ENCODE peak calls at places on chromosomes 16 and 17, in seven cellular contexts. V is AG10803, F is left lung, L is ovary, M is uterus, R is lower leg skin, X is HL-60. E is an unnamed sample.

GRCh38 chr16:74309789-74310781 is 13.5 kb downstream of the PSMD7 start:
- DNase-seq in F (no peak), V (peak), X (peak), M (no peak), R (no peak), L (no peak), E (no peak)

GRCh38 chr16:22623351-22623781 is 112.7 kb downstream of the NPIPB5 start:
- DNase-seq in V (peak), L (no peak), R (no peak), M (no peak), F (no peak), X (no peak), E (no peak)

GRCh38 chr16:76035689-76036088 is 241.5 kb upstream of the CNTNAP4 start:
- DNase-seq in R (no peak), M (no peak), F (no peak), L (no peak), V (no peak), X (no peak), E (no peak)

GRCh38 chr17:78951967-78952551 is 26.9 kb upstream of the TIMP2 start:
- DNase-seq in M (no peak), L (peak), X (no peak), V (peak), F (no peak), R (no peak), E (no peak)

GRCh38 chr16:79339863-79340262 is 260.7 kb downstream of the MAF start:
- DNase-seq in M (no peak), X (no peak), R (no peak), V (no peak), F (no peak), L (no peak), E (no peak)

GRCh38 chr17:5695480-5695879 is 111.2 kb upstream of the NLRP1 start:
- DNase-seq in M (no peak), X (no peak), F (no peak), V (no peak), L (no peak), R (no peak), E (no peak)

GRCh38 chr16:77897038-77897437 is 108.7 kb downstream of the VAT1L start:
- DNase-seq in L (no peak), R (no peak), F (no peak), M (no peak), V (peak), X (no peak), E (no peak)

GRCh38 chr16:13558752-13559151 is 361.2 kb upstream of the ERCC4 start:
- DNase-seq in X (no peak), R (no peak), M (no peak), L (no peak), V (no peak), F (no peak), E (no peak)

GRCh38 chr17:49843774-49844350 is 4.0 kb downstream of the TAC4 start:
- DNase-seq in R (no peak), V (no peak), L (no peak), X (no peak), M (no peak), F (no peak), E (no peak)

GRCh38 chr17:78839173-78839761 is 1.3 kb downstream of the USP36 start:
- DNase-seq in M (no peak), R (no peak), X (no peak), L (no peak), V (peak), F (no peak), E (no peak)

GRCh38 chr17:74532115-74532514 is 840 bp upstream of the CD300LB start:
- DNase-seq in L (no peak), R (peak), M (peak), V (no peak), X (peak), F (no peak), E (peak)

GRCh38 chr17:62967111-62967449 is 1.0 kb downstream of the TANC2 start:
- DNase-seq in X (no peak), M (no peak), V (no peak), R (no peak), F (no peak), L (no peak), E (no peak)

GRCh38 chr17:62966426-62967110 is 533 bp downstream of the TANC2 start:
- DNase-seq in L (no peak), V (no peak), X (peak), R (peak), M (peak), F (peak), E (no peak)

GRCh38 chr17:62970617-62971016 is 4.6 kb downstream of the TANC2 start:
- DNase-seq in F (no peak), R (no peak), L (no peak), M (no peak), V (no peak), X (no peak), E (no peak)

GRCh38 chr17:62965649-62966425 is at the start of gene TANC2:
- DNase-seq in R (peak), V (peak), L (peak), F (peak), M (peak), X (peak), E (no peak)

DNA sequence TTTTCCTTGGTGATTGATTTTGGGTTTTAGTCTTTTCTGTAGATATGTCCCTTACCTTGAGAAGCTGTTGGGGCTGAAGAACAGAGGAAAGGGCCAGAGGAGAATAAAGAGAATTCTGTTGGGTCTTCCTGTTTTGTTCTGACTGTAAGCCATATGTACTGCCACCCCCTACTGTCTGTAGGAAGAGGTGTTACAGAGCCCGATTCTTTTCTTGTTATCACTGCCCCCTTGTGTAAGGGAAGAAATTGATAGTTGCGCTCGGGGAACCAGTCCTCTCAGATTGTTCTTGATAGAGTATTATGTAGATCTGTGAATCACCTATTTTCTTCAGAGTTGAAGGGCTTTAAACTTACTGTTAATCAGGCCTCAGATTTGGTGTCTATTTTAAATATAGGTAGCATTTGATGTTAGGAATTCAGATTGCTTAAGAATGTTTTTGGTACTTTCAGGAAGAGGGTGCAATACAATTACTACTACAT is 2.4 kb downstream of the TANC2 start:
- DNase-seq in M (peak), X (peak), V (peak), L (no peak), F (no peak), R (no peak), E (no peak)
- TF ChIP-seq CTCF in M (peak), X (peak), V (peak), L (peak), F (peak), R (no peak), E (peak)

GRCh38 chr16:4936181-4936990 is 562 bp downstream of the PPL start:
- DNase-seq in V (no peak), L (peak), M (no peak), R (no peak), F (peak), X (no peak), E (no peak)
- TF ChIP-seq CTCF in V (peak), L (peak), M (no peak), R (no peak), F (no peak), X (no peak), E (no peak)

GRCh38 chr17:17748179-17748578 is 66.9 kb downstream of the RAI1 start:
- DNase-seq in R (no peak), M (no peak), L (no peak), F (no peak), V (no peak), X (no peak), E (no peak)
- TF ChIP-seq CTCF in R (no peak), M (no peak), L (no peak), F (no peak), V (peak), X (no peak), E (no peak)

DNA sequence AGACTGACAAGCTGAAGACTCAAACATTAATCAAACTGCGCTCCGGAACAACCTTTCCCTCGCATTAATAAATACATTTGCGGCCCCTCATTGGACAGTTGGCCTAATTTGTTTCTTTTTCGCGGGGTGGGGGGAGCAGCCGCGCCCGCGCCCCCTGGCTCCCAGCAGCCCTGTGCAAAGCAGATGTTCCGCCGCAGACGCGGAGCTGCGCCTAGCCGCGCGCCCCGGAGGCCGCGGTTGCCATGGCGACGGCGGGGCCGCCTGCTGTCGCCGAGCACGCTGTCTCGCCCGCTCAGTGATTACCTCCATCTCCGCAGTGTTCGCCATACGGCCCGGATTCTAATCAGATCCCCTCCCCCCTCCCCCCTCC is 25.5 kb downstream of the COPZ2 start:
- DNase-seq in M (no peak), L (no peak), V (peak), X (peak), R (no peak), F (peak), E (no peak)
- TF ChIP-seq CTCF in M (no peak), L (no peak), V (no peak), X (no peak), R (no peak), F (no peak), E (no peak)

DNA sequence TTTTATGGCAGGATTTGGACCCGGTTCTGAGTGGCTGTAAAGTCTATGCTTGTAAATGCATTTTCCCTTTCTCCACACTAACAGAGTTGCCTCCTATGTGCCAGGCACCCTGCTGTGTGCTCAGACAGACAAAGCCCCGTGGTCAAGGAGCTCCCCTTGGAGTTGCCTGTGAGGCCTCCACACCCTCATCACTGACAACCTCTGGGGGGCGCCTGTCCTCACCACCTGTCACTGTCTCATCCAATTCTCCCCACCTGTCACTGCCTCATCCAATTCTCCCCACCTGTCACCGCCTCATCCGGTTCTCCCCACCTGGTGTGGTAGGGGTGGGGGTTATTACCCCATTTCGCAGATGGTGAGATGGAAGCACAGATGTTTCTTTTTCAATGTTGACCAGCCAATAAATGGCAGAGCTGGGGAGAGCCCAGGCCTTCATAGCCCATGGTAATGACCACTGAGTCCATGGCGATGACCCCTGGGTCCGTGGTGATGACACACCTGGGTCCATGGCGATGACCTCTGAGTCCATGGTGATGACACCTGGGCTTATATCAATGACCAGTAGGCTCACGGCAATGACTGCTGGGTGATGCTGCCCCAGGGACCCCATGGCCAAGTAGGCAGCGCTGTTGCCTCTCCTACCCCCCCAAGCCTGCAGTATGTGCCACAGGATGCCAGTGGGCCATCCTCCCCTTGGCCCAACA is 150.1 kb downstream of the IRF8 start:
- DNase-seq in L (no peak), V (no peak), F (no peak), M (no peak), X (no peak), R (no peak), E (no peak)
- TF ChIP-seq CTCF in L (no peak), V (no peak), F (no peak), M (no peak), X (no peak), R (no peak), E (no peak)

DNA sequence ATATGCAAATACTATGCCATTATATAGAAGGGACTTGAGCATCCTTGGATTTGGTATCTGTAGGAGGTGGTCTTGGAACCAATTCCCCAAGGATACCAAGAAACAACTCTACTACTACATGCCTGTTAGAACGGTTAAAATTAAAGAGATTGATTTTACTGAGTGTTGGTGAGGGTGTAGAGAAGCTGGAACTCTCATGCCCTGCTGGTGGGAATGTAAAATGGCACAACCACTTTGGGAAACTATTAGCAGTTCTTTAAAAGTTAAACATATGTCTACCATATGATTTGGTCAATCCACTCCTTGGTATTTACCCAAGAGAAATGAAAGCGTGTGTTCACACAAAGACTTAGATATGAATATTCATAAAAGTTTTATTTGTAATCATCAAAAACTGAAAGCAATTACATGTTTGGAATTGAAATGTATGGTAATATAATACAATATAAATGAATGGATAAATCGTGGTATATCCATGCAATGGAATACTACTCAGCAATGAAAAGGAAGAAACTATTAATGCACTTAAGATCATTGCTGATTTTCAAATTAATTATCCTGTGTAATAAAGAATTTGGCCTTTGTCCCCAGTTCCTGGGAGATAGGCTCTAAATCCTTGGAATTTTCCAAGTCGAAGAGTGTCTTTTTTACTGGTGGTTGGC is 7.8 kb downstream of the MFSD6L start:
- DNase-seq in V (no peak), R (no peak), M (no peak), L (no peak), X (no peak), F (no peak), E (no peak)
- TF ChIP-seq CTCF in V (peak), R (no peak), M (no peak), L (no peak), X (no peak), F (no peak), E (no peak)

DNA sequence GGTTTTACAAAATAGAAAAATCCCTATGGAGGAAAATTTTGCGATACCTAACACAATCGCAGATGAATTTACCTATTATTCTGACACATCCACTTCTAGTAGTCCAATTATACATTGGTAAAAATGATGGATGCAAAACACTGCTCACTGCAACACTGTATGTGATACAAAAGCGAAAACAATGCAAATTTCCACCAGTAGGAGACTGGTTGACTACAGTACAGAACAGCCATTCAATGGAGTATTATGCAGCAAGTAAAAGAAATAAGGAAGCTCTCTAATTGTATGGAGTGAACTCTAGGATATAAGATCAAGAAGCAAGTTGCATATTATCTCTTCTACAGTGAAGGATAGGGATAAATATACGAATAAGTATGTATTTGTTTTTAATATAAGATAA is 48.5 kb downstream of the SETD6 start:
- DNase-seq in F (no peak), L (no peak), R (no peak), M (no peak), X (no peak), V (no peak), E (no peak)
- TF ChIP-seq CTCF in F (no peak), L (no peak), R (no peak), M (no peak), X (no peak), V (no peak), E (no peak)

DNA sequence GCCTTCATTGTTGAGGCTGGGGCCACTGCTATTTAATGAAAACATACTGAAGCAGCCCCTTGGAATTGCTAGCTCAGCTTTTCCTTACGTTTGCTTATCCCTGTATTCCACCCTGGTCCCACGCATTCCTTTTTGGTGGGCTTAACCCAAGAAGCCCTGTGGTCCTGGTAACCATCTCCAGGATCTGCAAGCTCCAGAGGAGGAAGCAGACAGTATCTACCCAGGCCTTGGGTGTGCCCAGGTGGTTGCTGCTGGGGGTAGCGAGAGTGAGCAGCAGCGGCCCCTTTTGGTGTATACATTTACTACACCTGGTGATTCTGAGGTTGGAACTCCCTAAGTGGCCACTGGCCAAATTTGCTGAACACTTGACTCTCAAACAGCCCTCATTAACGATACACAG is 97.7 kb downstream of the CBLN1 start:
- DNase-seq in X (peak), V (no peak), F (no peak), L (no peak), M (no peak), R (no peak), E (no peak)
- TF ChIP-seq CTCF in X (no peak), V (peak), F (no peak), L (no peak), M (no peak), R (no peak), E (no peak)

DNA sequence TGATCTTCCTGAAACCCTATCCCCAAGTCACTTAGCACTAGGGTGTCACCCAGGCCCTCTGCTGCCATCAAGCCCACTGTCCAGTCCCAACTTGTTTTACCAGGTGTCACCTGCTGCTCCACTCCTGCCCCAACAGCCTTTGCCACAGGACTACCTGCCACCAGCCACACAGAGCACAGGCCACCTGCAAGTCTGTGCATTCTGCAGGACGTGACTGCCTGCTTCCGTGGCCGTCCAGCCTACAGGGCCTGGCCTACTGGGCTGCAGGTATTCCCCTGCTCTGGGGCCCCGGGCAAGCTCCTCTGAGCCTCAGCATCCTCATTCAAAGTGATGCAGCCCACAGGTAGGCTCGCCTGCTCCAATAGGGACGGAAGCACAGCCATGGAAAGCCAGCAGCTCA is 3.2 kb downstream of the MCRIP1 start:
- DNase-seq in X (no peak), V (no peak), F (peak), M (no peak), L (no peak), R (no peak), E (no peak)
- TF ChIP-seq CTCF in X (no peak), V (no peak), F (no peak), M (no peak), L (no peak), R (no peak), E (no peak)

E was measured in vagina.